ENCODE peak calls at places on chromosomes 7 and 10, in six cellular contexts. F is psoas muscle, Y is stomach, K is small intestine, O is left ventricle myocardium inferior, I is neural progenitor cell. X is an unnamed sample.

GRCh38 chr10:46330881-46331280 is 44.1 kb downstream of the ANTXRL start:
- DNase-seq in K (no peak), F (no peak), I (no peak), Y (no peak), O (no peak), X (no peak)

GRCh38 chr10:13453896-13454295 is 74.9 kb downstream of the BEND7 start:
- DNase-seq in I (peak; percentile 47), O (no peak), K (no peak), Y (no peak), F (no peak), X (no peak)

GRCh38 chr7:24724451-24725190 is 32.6 kb downstream of the GSDME start:
- DNase-seq in F (no peak), K (no peak), O (no peak), Y (no peak), I (no peak), X (no peak)

GRCh38 chr10:132395704-132396494 is 1.1 kb upstream of the PWWP2B start:
- DNase-seq in O (peak; percentile 87), F (peak; percentile 89), Y (peak; percentile 87), K (peak; percentile 63), I (peak; percentile 81), X (peak; percentile 83)

GRCh38 chr10:130606001-130606405 is 469.8 kb downstream of the GLRX3 start:
- DNase-seq in K (peak; percentile 94), O (no peak), I (no peak), F (no peak), Y (no peak), X (no peak)

GRCh38 chr7:2523941-2524807 is 4.6 kb downstream of the LFNG start:
- DNase-seq in F (peak; percentile 87), O (peak; percentile 84), K (peak; percentile 98), I (peak; percentile 98), Y (peak; percentile 97), X (peak; percentile 97)

GRCh38 chr10:25852364-25852941 is 81.6 kb upstream of the MYO3A start:
- DNase-seq in Y (no peak), F (no peak), O (no peak), K (no peak), I (no peak), X (no peak)

GRCh38 chr7:110375068-110375467 is 715.9 kb upstream of the LRRN3 start:
- DNase-seq in Y (no peak), O (no peak), I (no peak), F (no peak), K (no peak), X (no peak)

GRCh38 chr7:8290645-8291308 is 28.8 kb upstream of the ICA1 start:
- DNase-seq in F (no peak), K (peak; percentile 73), I (no peak), O (no peak), Y (peak; percentile 34), X (peak; percentile 45)

GRCh38 chr7:45136106-45137060 is 21.2 kb upstream of the RAMP3 start:
- DNase-seq in Y (peak; percentile 47), F (no peak), O (no peak), I (peak; percentile 80), K (peak; percentile 90), X (peak; percentile 70)

GRCh38 chr10:91349381-91349780 is 60.8 kb upstream of the HECTD2 start:
- DNase-seq in K (no peak), F (peak; percentile 60), I (no peak), O (no peak), Y (no peak), X (no peak)

GRCh38 chr7:20722941-20723340 is 63.7 kb downstream of the SP8 start:
- DNase-seq in Y (no peak), K (no peak), F (no peak), I (no peak), O (no peak), X (no peak)

GRCh38 chr10:61452655-61453641 is at the start of gene TMEM26:
- DNase-seq in I (peak; percentile 57), Y (no peak), O (peak; percentile 37), K (peak; percentile 50), F (peak; percentile 63), X (peak; percentile 50)

GRCh38 chr10:17213646-17214349 is 12.3 kb upstream of the TRDMT1 start:
- DNase-seq in I (no peak), Y (no peak), O (no peak), F (no peak), K (no peak), X (no peak)

GRCh38 chr10:104262055-104262454 is 6.9 kb upstream of the GSTO2 start:
- DNase-seq in K (no peak), O (no peak), F (no peak), I (no peak), Y (no peak), X (no peak)
- H3K27ac ChIP-seq in K (no peak overlapping the region), O (peak overlapping the region; percentile 100), F (no peak overlapping the region), I (no peak overlapping the region), Y (no peak overlapping the region), X (no peak overlapping the region)

DNA sequence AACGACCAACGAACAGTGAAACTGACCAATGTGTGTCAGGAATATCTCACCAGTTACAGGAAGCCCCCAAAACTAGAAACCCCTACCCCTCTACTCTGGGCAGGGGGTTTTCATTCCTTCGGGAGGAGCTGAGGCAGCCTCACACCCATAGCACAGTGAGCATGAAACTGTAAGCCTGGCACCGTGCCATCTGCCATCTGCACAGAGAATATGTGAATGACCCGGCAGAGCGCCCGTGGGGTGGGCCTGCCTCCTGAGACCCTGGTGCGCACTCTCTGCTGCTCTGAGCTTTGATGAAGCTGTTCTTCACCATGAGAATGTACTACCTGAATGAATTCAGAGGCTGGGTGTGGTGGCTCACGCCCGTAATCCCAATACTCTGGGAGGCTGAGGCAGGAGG is 27.1 kb downstream of the DAGLB start:
- DNase-seq in I (no peak), O (no peak), Y (no peak), K (no peak), F (no peak), X (no peak)
- H3K36me3 ChIP-seq in I (peaks cover 3% of the 10 kb centered on the region), O (peaks cover 43% of the 10 kb centered on the region), Y (peaks cover 87% of the 10 kb centered on the region), K (peaks cover 19% of the 10 kb centered on the region), F (peaks cover 32% of the 10 kb centered on the region), X (no peaks in the 10 kb centered on the region)

GRCh38 chr10:102713814-102714620 is at the start of gene ARL3:
- DNase-seq in F (peak; percentile 99), Y (peak; percentile 98), I (peak; percentile 100), K (peak; percentile 98), O (peak; percentile 98), X (peak; percentile 98)
- H3K27ac ChIP-seq in F (peak within 1 kb of the TSS; percentile 69), Y (peak within 1 kb of the TSS; percentile 91), I (peak within 1 kb of the TSS; percentile 43), K (peak within 1 kb of the TSS; percentile 89), O (peak within 1 kb of the TSS; percentile 89), X (peak within 1 kb of the TSS; percentile 63)

GRCh38 chr10:35056686-35057085 is 33.5 kb downstream of the CUL2 start:
- DNase-seq in F (no peak), I (no peak), K (no peak), O (no peak), Y (no peak), X (no peak)
- H3K36me3 ChIP-seq in F (peaks cover 95% of the 10 kb centered on the region), I (peaks cover 15% of the 10 kb centered on the region), K (peaks cover 12% of the 10 kb centered on the region), O (peaks cover 79% of the 10 kb centered on the region), Y (peaks cover 84% of the 10 kb centered on the region), X (no peaks in the 10 kb centered on the region)

GRCh38 chr7:37015353-37016034 is 291.2 kb upstream of the AOAH start:
- DNase-seq in F (no peak), I (no peak), O (no peak), K (no peak), Y (no peak), X (no peak)

GRCh38 chr7:37016073-37016878 is 292.0 kb upstream of the AOAH start:
- DNase-seq in F (no peak), I (no peak), K (no peak), Y (no peak), O (no peak), X (no peak)

GRCh38 chr7:37018954-37019353 is 294.7 kb upstream of the AOAH start:
- DNase-seq in I (no peak), Y (no peak), F (no peak), O (no peak), K (no peak), X (no peak)
- H3K27ac ChIP-seq in I (no peak overlapping the region), Y (no peak overlapping the region), F (no peak overlapping the region), O (no peak overlapping the region), K (no peak overlapping the region), X (no peak overlapping the region)

GRCh38 chr7:31382722-31383121 is 42.2 kb upstream of the NEUROD6 start:
- DNase-seq in O (no peak), F (no peak), I (no peak), Y (no peak), K (no peak), X (no peak)
- H3K36me3 ChIP-seq in O (no peaks in the 10 kb centered on the region), F (no peaks in the 10 kb centered on the region), I (no peaks in the 10 kb centered on the region), Y (no peaks in the 10 kb centered on the region), K (no peaks in the 10 kb centered on the region), X (no peaks in the 10 kb centered on the region)

DNA sequence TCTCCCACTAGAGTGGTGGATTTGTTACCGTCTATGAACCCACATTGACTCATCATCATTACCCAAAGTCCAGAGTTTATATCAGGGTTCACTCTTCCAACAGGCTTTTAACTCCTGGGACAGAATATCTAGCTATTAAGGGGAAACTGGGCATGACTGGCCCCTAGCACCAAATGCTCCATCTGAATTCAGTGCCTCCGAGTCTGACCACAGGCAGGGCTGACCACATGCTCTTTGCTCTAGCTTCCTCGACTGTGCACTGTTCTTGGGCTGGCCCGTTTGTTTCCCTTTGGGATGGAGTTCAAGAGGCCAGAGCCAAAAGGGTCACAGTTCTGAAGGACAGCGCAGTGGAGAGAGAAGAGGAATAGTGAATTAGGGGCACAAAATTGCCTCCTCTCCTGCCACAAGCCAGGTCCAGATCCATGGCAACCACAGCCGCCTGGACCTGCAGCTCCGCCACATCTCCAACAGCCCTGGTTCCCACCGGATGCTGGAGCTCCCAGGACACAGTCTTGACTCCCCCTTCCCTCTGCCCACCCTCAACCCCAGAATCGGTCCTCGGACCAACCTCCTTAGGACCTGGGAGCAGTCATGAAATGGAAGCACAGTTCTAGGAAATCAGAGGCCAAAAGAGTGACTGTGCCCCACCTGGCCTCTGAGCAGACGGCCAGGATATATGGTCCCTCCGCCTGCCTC is 16.2 kb downstream of the CAMK2G start:
- DNase-seq in Y (no peak), O (no peak), F (no peak), I (no peak), K (peak; percentile 76), X (no peak)
- H3K27ac ChIP-seq in Y (no peak overlapping the region), O (no peak overlapping the region), F (peak overlapping the region; percentile 36), I (no peak overlapping the region), K (no peak overlapping the region), X (no peak overlapping the region)

DNA sequence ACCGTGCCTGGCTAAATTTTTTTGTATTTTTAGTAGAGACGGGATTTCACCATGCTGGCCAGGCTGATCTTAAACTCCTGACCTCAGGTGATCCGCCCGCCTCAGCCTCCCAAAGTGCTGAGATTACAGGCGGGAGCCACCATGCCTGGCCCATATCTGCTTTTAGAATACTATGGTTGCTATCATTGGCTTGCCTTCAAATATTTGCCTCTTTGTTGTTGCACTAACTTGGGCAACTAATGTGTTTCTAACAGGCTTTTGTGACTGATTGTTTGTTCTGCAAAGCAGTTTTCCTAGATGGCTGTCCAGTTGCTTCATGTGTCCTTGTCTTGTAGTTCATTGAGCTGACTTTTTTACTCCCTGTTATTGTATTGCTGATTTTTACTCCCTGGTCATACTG is 9.7 kb downstream of the VDAC2 start:
- DNase-seq in K (no peak), I (no peak), O (peak; percentile 11), Y (no peak), F (no peak), X (no peak)
- H3K36me3 ChIP-seq in K (peaks cover 39% of the 10 kb centered on the region), I (peaks cover 24% of the 10 kb centered on the region), O (peaks cover 100% of the 10 kb centered on the region), Y (peaks cover 92% of the 10 kb centered on the region), F (peaks cover 99% of the 10 kb centered on the region), X (peaks cover 68% of the 10 kb centered on the region)

DNA sequence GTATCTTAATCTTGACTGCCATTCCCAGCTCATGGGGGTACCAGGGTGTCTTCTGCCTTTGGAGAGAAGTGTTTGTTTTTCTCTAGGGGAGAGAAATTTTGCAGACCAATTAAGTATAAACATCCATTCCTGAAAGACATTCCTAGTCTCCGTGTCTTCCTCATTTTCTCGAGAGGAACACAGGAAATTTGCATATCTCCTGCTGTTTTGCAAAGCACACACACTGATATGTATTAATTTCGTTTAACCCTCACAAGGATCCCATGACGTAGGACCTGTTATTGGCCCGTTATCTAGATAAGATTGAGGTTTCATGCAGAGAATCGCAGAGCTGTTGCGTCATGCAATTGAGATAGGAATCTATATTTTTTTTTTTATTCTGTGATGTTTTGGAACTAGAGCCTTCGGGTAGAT is 944 bp downstream of the RHBDD2 start:
- DNase-seq in Y (no peak), I (peak; percentile 29), F (no peak), O (no peak), K (peak; percentile 69), X (no peak)
- H3K27ac ChIP-seq in Y (peak overlapping the region; percentile 82), I (no peak overlapping the region), F (no peak overlapping the region), O (peak overlapping the region; percentile 86), K (peak overlapping the region; percentile 95), X (peak overlapping the region; percentile 75)

X was measured in colonic mucosa.